ENCODE peak calls at places on chromosomes 13 and 19, in five cellular contexts. C, J, H, N and I are unnamed samples.

GRCh38 chr19:17089238-17089637 is 13.7 kb downstream of the MYO9B start:
- DNase-seq in C (no peak), J (no peak), H (no peak), N (peak; percentile 87), I (no peak)

GRCh38 chr13:68063181-68063580 is 833.0 kb upstream of the PCDH9 start:
- DNase-seq in C (no peak), J (no peak), H (no peak), N (no peak), I (no peak)

GRCh38 chr13:82905071-82905470 is 977.2 kb downstream of the SLITRK1 start:
- DNase-seq in C (no peak), J (no peak), H (no peak), N (no peak), I (no peak)

GRCh38 chr13:80515296-80515695 is 174.4 kb upstream of the SPRY2 start:
- DNase-seq in C (no peak), J (no peak), H (no peak), N (no peak), I (no peak)

GRCh38 chr13:84574851-84575250 is 692.6 kb upstream of the SLITRK1 start:
- DNase-seq in C (no peak), J (no peak), H (no peak), N (no peak), I (no peak)

GRCh38 chr19:33293255-33294057 is 8.9 kb downstream of the CEBPA start:
- DNase-seq in C (no peak), J (no peak), H (no peak), N (peak; percentile 83), I (peak; percentile 78)

GRCh38 chr13:24178847-24179845 is 18.6 kb downstream of the SPATA13 start:
- DNase-seq in C (no peak), J (no peak), H (no peak), N (peak; percentile 38), I (no peak)

GRCh38 chr13:31588331-31588730 is 151.0 kb upstream of the RXFP2 start:
- DNase-seq in C (no peak), J (no peak), H (no peak), N (no peak), I (peak; percentile 2)

GRCh38 chr19:6459356-6460098 is at the start of gene SLC25A23:
- DNase-seq in C (peak; percentile 68), J (peak; percentile 63), H (peak; percentile 70), N (peak; percentile 70), I (peak; percentile 49)

GRCh38 chr19:883661-884211 is 9.3 kb downstream of the MED16 start:
- DNase-seq in C (no peak), J (no peak), H (no peak), N (no peak), I (peak; percentile 70)

GRCh38 chr13:109933476-109933875 is 147.1 kb upstream of the IRS2 start:
- DNase-seq in C (no peak), J (no peak), H (no peak), N (no peak), I (no peak)

GRCh38 chr13:113458218-113459065 is 5.2 kb upstream of the ADPRHL1 start:
- DNase-seq in C (no peak), J (no peak), H (no peak), N (peak; percentile 8), I (no peak)

GRCh38 chr13:67147257-67148218 is 82.6 kb downstream of the PCDH9 start:
- DNase-seq in C (no peak), J (no peak), H (no peak), N (peak; percentile 20), I (peak; percentile 46)

GRCh38 chr13:84845875-84846619 is 953.2 kb downstream of the SLITRK6 start:
- DNase-seq in C (no peak), J (no peak), H (no peak), N (no peak), I (no peak)

GRCh38 chr19:14678199-14678598 is 3.6 kb upstream of the ADGRE3 start:
- DNase-seq in C (no peak), J (no peak), H (no peak), N (no peak), I (no peak)

GRCh38 chr13:42041684-42042035 is 6.8 kb upstream of the DGKH start:
- DNase-seq in C (no peak), J (no peak), H (no peak), N (peak; percentile 69), I (peak; percentile 40)

GRCh38 chr19:43779147-43779819 is 1.5 kb downstream of the KCNN4 start:
- DNase-seq in C (no peak), J (no peak), H (no peak), N (no peak), I (no peak)

GRCh38 chr19:40567040-40567749 is 9.5 kb upstream of the SHKBP1 start:
- DNase-seq in C (no peak), J (no peak), H (no peak), N (no peak), I (no peak)

GRCh38 chr13:19184176-19184575 is 2.6 kb upstream of the TUBA3C start:
- DNase-seq in C (no peak), J (no peak), H (no peak), N (no peak), I (no peak)

GRCh38 chr19:13002970-13003540 is 7.8 kb downstream of the NFIX start:
- DNase-seq in C (no peak), J (no peak), H (no peak), N (no peak), I (no peak)

GRCh38 chr19:54153731-54154326 is 5.7 kb downstream of the LENG1 start:
- DNase-seq in C (no peak), J (no peak), H (no peak), N (no peak), I (no peak)

GRCh38 chr13:59527500-59527899 is 636.2 kb downstream of the DIAPH3 start:
- DNase-seq in C (no peak), J (no peak), H (no peak), N (no peak), I (no peak)

GRCh38 chr19:54448037-54448773 is 794 bp upstream of the LENG8 start:
- DNase-seq in C (no peak), J (peak; percentile 40), H (peak; percentile 38), N (peak; percentile 76), I (peak; percentile 43)